ENCODE peak calls at places on chromosomes 1 and 21, in seven cellular contexts. A is sigmoid colon, E is K562, I is tibial nerve, L is stomach, R is A549, B is GM12878. H is an unnamed sample.

GRCh38 chr1:111556318-111557037 is 53.0 kb upstream of the ADORA3 start:
- DNase-seq in L (no peak), B (no peak), E (no peak), A (no peak), I (no peak), R (no peak), H (no peak)

GRCh38 chr1:22267413-22268257 is 124.7 kb upstream of the WNT4 start:
- DNase-seq in A (no peak), I (no peak), E (no peak), R (no peak), L (no peak), B (no peak), H (no peak)

GRCh38 chr1:44932151-44932550 is 54.2 kb downstream of the EIF2B3 start:
- DNase-seq in I (no peak), E (no peak), A (no peak), B (no peak), R (no peak), L (no peak), H (no peak)

GRCh38 chr1:98081951-98082350 is 161.1 kb upstream of the DPYD start:
- DNase-seq in B (no peak), I (no peak), L (no peak), A (no peak), E (no peak), R (no peak), H (no peak)

GRCh38 chr1:42822833-42823392 is 5.7 kb upstream of the SVBP start:
- DNase-seq in A (no peak), I (no peak), B (no peak), E (no peak), L (no peak), R (no peak), H (no peak)

GRCh38 chr1:9606948-9607347 is 18.2 kb downstream of the TMEM201 start:
- DNase-seq in B (no peak), E (no peak), A (no peak), I (no peak), R (no peak), L (no peak), H (no peak)

GRCh38 chr1:155169541-155169940 is 3.6 kb downstream of the KRTCAP2 start:
- DNase-seq in R (no peak), B (no peak), L (no peak), A (no peak), I (no peak), E (no peak), H (no peak)

GRCh38 chr21:32562426-32562825 is 22.9 kb downstream of the TCP10L start:
- DNase-seq in B (no peak), A (no peak), R (no peak), I (peak), E (no peak), L (peak), H (no peak)

GRCh38 chr1:58392083-58392482 is 154.4 kb downstream of the OMA1 start:
- DNase-seq in I (no peak), E (no peak), B (peak), R (no peak), A (no peak), L (no peak), H (no peak)

GRCh38 chr1:244861683-244862082 is 2.7 kb downstream of the HNRNPU start:
- DNase-seq in B (no peak), I (no peak), R (no peak), A (no peak), L (no peak), E (no peak), H (no peak)

GRCh38 chr1:246199086-246199485 is 308.0 kb downstream of the SMYD3 start:
- DNase-seq in L (no peak), E (no peak), A (no peak), R (no peak), B (no peak), I (no peak), H (no peak)

GRCh38 chr1:200483491-200484143 is 73.8 kb upstream of the ZNF281 start:
- DNase-seq in I (peak), E (peak), R (peak), A (no peak), B (peak), L (peak), H (peak)

GRCh38 chr1:245710961-245711903 is 556.4 kb downstream of the KIF26B start:
- DNase-seq in R (no peak), E (no peak), L (no peak), A (no peak), B (no peak), I (no peak), H (no peak)

GRCh38 chr1:73637275-73637674 is 560.7 kb downstream of the LRRIQ3 start:
- DNase-seq in L (no peak), B (no peak), I (no peak), R (no peak), A (no peak), E (no peak), H (no peak)

GRCh38 chr1:213051127-213051880 is at the start of gene RPS6KC1:
- DNase-seq in I (peak), B (no peak), R (peak), E (peak), L (peak), A (peak), H (peak)

GRCh38 chr1:14598498-14599172 is at the start of gene KAZN:
- DNase-seq in I (no peak), E (peak), B (no peak), L (no peak), R (no peak), A (peak), H (no peak)

GRCh38 chr1:166221316-166221715 is 54.5 kb upstream of the FAM78B start:
- DNase-seq in E (no peak), A (no peak), L (no peak), I (no peak), B (no peak), R (no peak), H (no peak)

GRCh38 chr1:236524892-236525179 is 1.1 kb downstream of the LGALS8 start:
- DNase-seq in I (no peak), R (no peak), A (no peak), L (no peak), E (no peak), B (no peak), H (no peak)

GRCh38 chr1:216566809-216567208 is 143.6 kb upstream of the USH2A start:
- DNase-seq in A (no peak), L (no peak), I (no peak), R (no peak), B (no peak), E (no peak), H (no peak)

GRCh38 chr1:62045579-62045978 is 149.1 kb upstream of the L1TD1 start:
- DNase-seq in R (no peak), I (no peak), L (no peak), E (peak), A (no peak), B (no peak), H (no peak)

GRCh38 chr1:50930965-50931737 is 28.9 kb downstream of the FAF1 start:
- DNase-seq in I (no peak), A (no peak), E (no peak), L (no peak), B (no peak), R (no peak), H (no peak)

GRCh38 chr1:19602486-19602885 is 41.6 kb upstream of the NBL1 start:
- DNase-seq in E (no peak), L (no peak), B (no peak), R (no peak), I (no peak), A (no peak), H (no peak)

GRCh38 chr1:22773981-22774471 is 63.4 kb downstream of the EPHB2 start:
- DNase-seq in B (no peak), L (no peak), A (peak), E (no peak), I (peak), R (no peak), H (no peak)

GRCh38 chr1:206834711-206835110 is 30.7 kb upstream of the IL20 start:
- DNase-seq in E (no peak), B (no peak), L (no peak), A (no peak), I (peak), R (no peak), H (no peak)

GRCh38 chr1:94620345-94621031 is 78.9 kb upstream of the F3 start:
- DNase-seq in A (no peak), R (no peak), B (no peak), E (no peak), L (no peak), I (no peak), H (no peak)

GRCh38 chr1:162846256-162847212 is 14.4 kb downstream of the CCDC190 start:
- DNase-seq in B (no peak), I (no peak), E (no peak), A (no peak), L (no peak), R (no peak), H (no peak)

GRCh38 chr1:844472-845026 is 79.2 kb upstream of the SAMD11 start:
- DNase-seq in L (no peak), I (no peak), R (no peak), A (no peak), B (no peak), E (no peak), H (no peak)

GRCh38 chr1:36257375-36257767 is 33.1 kb downstream of the THRAP3 start:
- DNase-seq in L (no peak), A (no peak), E (peak), I (no peak), R (no peak), B (no peak), H (no peak)

GRCh38 chr1:208213786-208214185 is 30.4 kb downstream of the PLXNA2 start:
- DNase-seq in A (no peak), L (no peak), B (no peak), I (no peak), E (no peak), R (no peak), H (no peak)

GRCh38 chr1:154199563-154199879 is 6.6 kb downstream of the CFAP141 start:
- DNase-seq in L (no peak), B (no peak), A (no peak), E (no peak), R (no peak), I (no peak), H (no peak)

GRCh38 chr1:107413951-107414350 is 273.1 kb downstream of the NTNG1 start:
- DNase-seq in I (no peak), A (no peak), L (no peak), E (no peak), R (no peak), B (no peak), H (no peak)

GRCh38 chr1:117112063-117112462 is 9.5 kb downstream of the TRIM45 start:
- DNase-seq in I (no peak), R (no peak), B (no peak), E (no peak), L (no peak), A (no peak), H (no peak)

GRCh38 chr1:214500349-214501055 is 50.9 kb downstream of the PTPN14 start:
- DNase-seq in I (no peak), B (no peak), E (no peak), L (no peak), R (no peak), A (no peak), H (no peak)

GRCh38 chr1:151990856-151991198 is 2.8 kb downstream of the S100A10 start:
- DNase-seq in E (no peak), B (no peak), I (peak), A (peak), R (no peak), L (peak), H (peak)

DNA sequence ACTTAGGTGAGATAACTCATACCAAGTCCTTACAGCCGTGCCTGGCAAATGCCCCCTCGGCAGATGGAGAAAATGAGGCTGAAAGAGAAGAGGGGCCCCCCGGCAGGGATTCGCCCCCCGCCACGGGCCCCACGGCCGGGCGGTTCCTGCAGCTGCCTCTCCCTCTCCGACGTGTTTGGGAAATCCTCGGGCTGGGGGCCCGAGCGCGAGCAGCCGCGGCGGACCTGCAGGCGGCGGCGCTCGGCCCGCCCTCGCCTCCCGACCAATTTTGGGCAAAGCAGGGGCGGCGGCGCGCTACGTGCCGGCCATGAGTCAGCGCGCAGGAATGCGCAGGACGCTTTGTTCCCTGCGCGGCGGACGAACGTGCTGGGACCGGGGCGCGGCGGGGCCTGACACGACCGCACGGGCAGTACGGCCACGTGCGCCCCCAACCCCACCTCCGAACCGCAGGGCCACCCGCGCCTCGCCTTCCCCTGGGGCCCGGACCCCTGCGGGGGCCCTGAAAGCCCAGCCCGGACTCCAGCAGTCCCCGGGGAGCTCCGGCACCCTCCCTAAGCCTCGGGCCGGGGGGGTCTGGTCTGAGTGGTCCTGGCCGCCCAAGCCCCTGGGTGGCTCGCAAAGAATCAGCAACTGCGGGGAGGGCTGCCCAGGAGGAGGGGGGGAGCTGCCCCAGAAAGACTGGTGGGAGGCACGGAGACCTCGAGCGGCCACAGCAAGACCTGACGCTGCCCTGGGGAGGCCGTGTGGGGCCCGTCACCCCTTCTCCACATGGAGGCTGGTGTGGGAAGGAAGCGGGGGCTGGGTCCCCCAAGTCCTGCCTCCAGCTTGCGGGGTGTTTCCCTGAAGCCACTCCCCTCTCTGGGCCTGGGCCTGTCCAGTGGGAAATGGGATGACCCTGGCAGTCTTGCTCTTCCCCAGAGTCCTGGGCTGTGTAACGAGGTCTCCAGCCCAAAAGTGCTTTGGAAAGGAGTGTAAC is 11.9 kb upstream of the EDN2 start:
- DNase-seq in R (no peak), L (peak), E (peak), B (no peak), I (peak), A (peak), H (peak)
- TF ChIP-seq EP300 in R (no peak), L (peak), E (no peak), B (no peak), I (peak), A (peak), H (no peak)

DNA sequence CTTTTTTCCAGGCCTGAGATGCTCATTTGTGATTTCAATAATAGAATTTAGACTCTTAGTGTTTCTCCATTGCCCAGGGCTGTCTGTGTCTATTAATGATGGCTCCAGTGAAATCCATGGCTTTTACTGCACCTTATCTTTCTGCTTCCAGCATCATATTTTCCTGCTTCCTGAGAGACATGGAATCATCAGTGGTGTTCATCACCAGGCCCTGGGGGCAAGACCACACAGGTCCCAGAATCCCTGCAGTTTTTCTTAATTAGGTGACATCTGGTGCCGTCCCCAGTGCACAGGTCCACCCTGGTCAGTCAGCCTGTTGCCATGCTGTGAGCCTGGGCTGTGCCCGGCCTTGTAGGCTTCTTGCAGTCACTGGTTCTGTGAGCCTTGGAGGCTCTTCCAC is 15.5 kb downstream of the NT5C1A start:
- DNase-seq in A (no peak), R (no peak), L (no peak), E (no peak), I (no peak), B (no peak), H (no peak)
- H3K4me3 ChIP-seq in A (no peak), R (no peak), L (no peak), E (no peak), I (no peak), B (no peak), H (no peak)

DNA sequence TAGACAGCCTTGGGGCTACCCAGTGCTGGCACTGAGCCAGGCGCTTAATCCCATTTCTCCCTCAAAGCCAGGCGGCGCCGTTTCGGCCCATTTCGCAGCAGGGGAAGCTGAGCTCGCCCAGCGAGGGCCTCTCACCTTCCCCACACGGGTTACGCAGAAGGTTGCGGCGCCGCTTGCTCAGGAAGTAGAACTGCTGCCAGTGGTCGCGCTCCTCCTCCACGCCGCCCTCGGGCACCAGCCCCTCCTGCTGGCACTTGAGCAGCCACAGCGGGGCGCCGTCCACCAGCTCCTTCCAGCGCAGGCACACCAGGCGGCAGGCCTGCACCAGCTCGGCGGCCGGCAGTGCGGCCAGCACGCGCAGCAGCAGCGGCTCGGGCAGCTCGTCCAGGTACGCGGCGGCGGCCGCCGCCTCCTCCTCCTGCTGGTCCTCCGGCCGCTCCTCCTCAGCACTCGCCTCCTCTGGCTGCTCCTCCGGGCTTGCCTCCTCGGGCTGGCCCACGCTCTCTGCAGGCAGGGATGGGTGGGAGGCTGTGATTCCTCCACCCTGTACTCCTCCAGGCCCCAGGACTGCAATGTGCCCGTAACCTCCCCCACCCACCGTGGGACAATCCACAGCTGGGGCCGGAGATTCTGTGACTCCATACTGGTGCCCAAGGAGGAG is 3.8 kb downstream of the FBXO2 start:
- DNase-seq in I (peak), L (peak), B (no peak), E (peak), R (peak), A (peak), H (peak)
- TF ChIP-seq EP300 in I (no peak), L (no peak), B (no peak), E (no peak), R (no peak), A (no peak), H (no peak)

GRCh38 chr21:42388740-42389448 is 7.0 kb downstream of the TMPRSS3 start:
- DNase-seq in E (no peak), B (no peak), A (peak), I (no peak), L (peak), R (no peak), H (no peak)
- H3K4me3 ChIP-seq in E (no peak), B (peak), A (no peak), I (no peak), L (peak), R (no peak), H (peak)

GRCh38 chr1:17585266-17585987 is 45.9 kb downstream of the ARHGEF10L start:
- DNase-seq in I (no peak), A (no peak), R (no peak), L (no peak), E (no peak), B (no peak), H (no peak)

GRCh38 chr1:17587693-17588047 is 48.2 kb downstream of the ARHGEF10L start:
- DNase-seq in I (no peak), L (no peak), B (no peak), E (no peak), R (no peak), A (no peak), H (no peak)

GRCh38 chr1:17586172-17586963 is 46.9 kb downstream of the ARHGEF10L start:
- DNase-seq in I (no peak), B (no peak), E (no peak), A (peak), R (no peak), L (no peak), H (peak)

GRCh38 chr1:17584539-17584938 is 45.0 kb downstream of the ARHGEF10L start:
- DNase-seq in E (no peak), A (no peak), R (no peak), L (no peak), I (no peak), B (no peak), H (no peak)

GRCh38 chr1:17588048-17588781 is 48.7 kb downstream of the ARHGEF10L start:
- DNase-seq in E (no peak), I (no peak), A (no peak), B (no peak), L (peak), R (no peak), H (no peak)
- TF ChIP-seq EP300 in E (no peak), I (no peak), A (no peak), B (no peak), L (no peak), R (no peak), H (no peak)

DNA sequence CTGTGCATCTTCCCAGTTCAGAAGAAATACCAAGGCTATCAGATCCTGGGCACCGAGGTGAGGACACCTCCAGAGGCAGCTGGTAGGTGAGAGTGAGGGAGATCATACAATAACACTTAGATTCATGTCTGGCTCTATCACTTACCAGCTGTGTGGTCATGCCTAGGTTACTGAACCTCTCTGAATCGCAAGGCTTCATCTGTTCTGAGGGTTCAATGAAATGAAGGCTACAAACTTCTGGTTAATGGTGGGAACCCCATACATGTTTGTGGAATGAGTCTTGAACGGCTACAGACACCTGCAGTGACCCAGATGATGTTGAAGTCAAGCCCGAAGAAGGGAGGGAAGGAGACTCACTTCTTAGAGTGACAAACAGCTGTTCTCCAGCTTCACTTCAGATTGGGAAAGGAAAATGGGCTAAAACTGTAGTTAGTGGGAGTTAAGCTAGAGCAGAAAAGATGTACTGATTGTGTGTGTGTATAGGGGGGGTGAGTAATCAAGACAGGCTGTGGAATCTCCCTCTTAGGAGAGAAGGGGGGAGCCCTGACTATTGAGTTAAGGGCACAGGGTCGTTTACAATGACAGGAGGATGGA is 714 bp upstream of the RSPO1 start:
- DNase-seq in A (no peak), L (no peak), B (no peak), E (no peak), I (no peak), R (no peak), H (no peak)
- H3K4me3 ChIP-seq in A (no peak), L (no peak), B (no peak), E (no peak), I (no peak), R (no peak), H (no peak)

GRCh38 chr21:45284456-45284741 is 3.3 kb downstream of the POFUT2 start:
- DNase-seq in R (no peak), A (no peak), L (peak), I (no peak), E (no peak), B (no peak), H (no peak)

GRCh38 chr21:45281411-45282282 is 6.0 kb downstream of the POFUT2 start:
- DNase-seq in L (peak), I (no peak), R (no peak), A (peak), B (no peak), E (no peak), H (peak)

GRCh38 chr21:45282283-45283018 is 5.2 kb downstream of the POFUT2 start:
- DNase-seq in I (no peak), A (no peak), L (peak), B (no peak), R (no peak), E (no peak), H (no peak)

GRCh38 chr21:45283611-45284455 is 3.9 kb downstream of the POFUT2 start:
- DNase-seq in R (no peak), A (peak), E (no peak), L (peak), B (no peak), I (no peak), H (peak)

GRCh38 chr21:45283019-45283610 is 4.6 kb downstream of the POFUT2 start:
- DNase-seq in E (no peak), I (no peak), R (no peak), A (peak), L (peak), B (no peak), H (peak)
- TF ChIP-seq EP300 in E (no peak), I (no peak), R (no peak), A (no peak), L (no peak), B (no peak), H (no peak)